ENCODE peak calls at places on chromosomes 4 and X, in five cellular contexts. W is glutamatergic neuron, D is colonic mucosa, E is left ventricle myocardium superior, F is activated T-helper 1 cell treated with Interleukin-2 at 50 U/mL for 16 hours. B is an unnamed sample.

GRCh38 chrX:68462653-68463052 is 29.4 kb upstream of the OPHN1 start:
- DNase-seq in W (no peak), D (no peak), E (no peak), F (no peak), B (no peak)

GRCh38 chrX:130826249-130826648 is 76.8 kb downstream of the ENOX2 start:
- DNase-seq in W (no peak), D (no peak), E (no peak), F (no peak), B (no peak)

GRCh38 chrX:136030357-136031225 is 45.4 kb downstream of the SLC9A6 start:
- DNase-seq in W (no peak), D (peak), E (peak), F (no peak), B (no peak)

GRCh38 chr4:140595065-140595464 is 26.3 kb upstream of the UCP1 start:
- DNase-seq in W (no peak), D (peak), E (no peak), F (no peak), B (peak)

GRCh38 chr4:152045781-152046571 is 285.2 kb upstream of the GATB start:
- DNase-seq in W (peak), D (peak), E (peak), F (no peak), B (no peak)

GRCh38 chr4:73066928-73067327 is 2.6 kb downstream of the COX18 start:
- DNase-seq in W (no peak), D (no peak), E (no peak), F (no peak), B (no peak)

GRCh38 chr4:36037127-36037526 is 207.2 kb downstream of the ARAP2 start:
- DNase-seq in W (no peak), D (no peak), E (no peak), F (no peak), B (no peak)

GRCh38 chrX:134520860-134521390 is 61.0 kb downstream of the HPRT1 start:
- DNase-seq in W (peak), D (peak), E (no peak), F (no peak), B (peak)

GRCh38 chr4:10879411-10880110 is 195.0 kb upstream of the CLNK start:
- DNase-seq in W (no peak), D (no peak), E (no peak), F (no peak), B (no peak)

GRCh38 chr4:177401658-177402273 is 40.5 kb downstream of the AGA start:
- DNase-seq in W (no peak), D (no peak), E (no peak), F (no peak), B (no peak)

GRCh38 chr4:124943938-124944337 is 231.4 kb upstream of the ANKRD50 start:
- DNase-seq in W (no peak), D (no peak), E (no peak), F (no peak), B (no peak)